ENCODE peak calls at places on chromosomes 5 and 9, in ten cellular contexts. C is HFF-Myc, W is heart left ventricle, Y is brain microvascular endothelial cell, K is dorsolateral prefrontal cortex, B is breast epithelium, S is cardiac muscle cell, I is heart right ventricle, H is GM12878, G is fibroblast of the aortic adventitia. V is an unnamed sample.

GRCh38 chr5:86968311-86968753 is 299.4 kb upstream of the RASA1 start:
- DNase-seq in C (no peak), I (peak), H (no peak), W (peak), B (no peak), K (peak), S (peak), Y (peak), G (peak), V (peak)

GRCh38 chr5:103133231-103133630 is 13.1 kb downstream of the PPIP5K2 start:
- DNase-seq in H (no peak), S (no peak), W (no peak), Y (no peak), B (no peak), K (no peak), C (no peak), G (no peak), I (no peak), V (no peak)

GRCh38 chr9:120524038-120524437 is 55.9 kb downstream of the CDK5RAP2 start:
- DNase-seq in Y (no peak), H (no peak), S (no peak), K (no peak), G (no peak), W (no peak), B (no peak), I (no peak), C (no peak), V (no peak)

GRCh38 chr9:87497604-87498045 is at the start of gene DAPK1:
- DNase-seq in H (no peak), G (peak), S (peak), K (peak), C (no peak), B (no peak), I (peak), W (peak), Y (no peak), V (no peak)

GRCh38 chr9:762217-762616 is 79.3 kb upstream of the DMRT1 start:
- DNase-seq in K (no peak), Y (no peak), W (no peak), H (no peak), S (no peak), I (no peak), C (no peak), G (no peak), B (no peak), V (no peak)

GRCh38 chr5:33423018-33423630 is 17.6 kb upstream of the TARS1 start:
- DNase-seq in H (no peak), K (no peak), I (no peak), S (peak), B (no peak), Y (no peak), G (peak), C (no peak), W (no peak), V (no peak)

GRCh38 chr5:39623291-39623865 is 198.6 kb upstream of the DAB2 start:
- DNase-seq in H (no peak), S (no peak), K (no peak), I (no peak), G (no peak), Y (peak), W (no peak), B (no peak), C (no peak), V (no peak)

GRCh38 chr5:132105688-132106087 is 32.1 kb downstream of the CSF2 start:
- DNase-seq in G (no peak), K (no peak), W (no peak), C (no peak), Y (no peak), S (no peak), B (no peak), H (no peak), I (no peak), V (no peak)

GRCh38 chr5:142515036-142515435 is 170.9 kb downstream of the FGF1 start:
- DNase-seq in H (no peak), K (no peak), S (peak), I (no peak), Y (no peak), B (no peak), C (no peak), G (no peak), W (no peak), V (no peak)

GRCh38 chr9:114116061-114116747 is 17.1 kb upstream of the KIF12 start:
- DNase-seq in S (no peak), W (no peak), Y (no peak), I (no peak), B (no peak), C (no peak), H (no peak), G (no peak), K (peak), V (no peak)

GRCh38 chr9:120221844-120222243 is 358.1 kb downstream of the CDK5RAP2 start:
- DNase-seq in H (no peak), K (no peak), W (no peak), I (no peak), B (no peak), C (no peak), S (no peak), G (no peak), Y (no peak), V (no peak)

GRCh38 chr5:43192558-43193170 is 639 bp downstream of the NIM1K start:
- DNase-seq in W (peak), C (no peak), G (peak), I (peak), K (peak), B (no peak), Y (no peak), S (peak), H (no peak), V (no peak)

GRCh38 chr5:56514246-56514645 is 281.1 kb upstream of the ANKRD55 start:
- DNase-seq in G (no peak), B (no peak), S (no peak), C (no peak), K (no peak), I (no peak), W (no peak), Y (no peak), H (no peak), V (no peak)

GRCh38 chr9:35452481-35452880 is 37.4 kb upstream of the RUSC2 start:
- DNase-seq in C (no peak), S (peak), B (no peak), I (no peak), K (no peak), H (no peak), G (peak), Y (no peak), W (no peak), V (no peak)

GRCh38 chr5:153267506-153267905 is 223.0 kb upstream of the GRIA1 start:
- DNase-seq in H (no peak), C (no peak), Y (no peak), B (no peak), G (no peak), W (no peak), K (no peak), S (no peak), I (no peak), V (no peak)

DNA sequence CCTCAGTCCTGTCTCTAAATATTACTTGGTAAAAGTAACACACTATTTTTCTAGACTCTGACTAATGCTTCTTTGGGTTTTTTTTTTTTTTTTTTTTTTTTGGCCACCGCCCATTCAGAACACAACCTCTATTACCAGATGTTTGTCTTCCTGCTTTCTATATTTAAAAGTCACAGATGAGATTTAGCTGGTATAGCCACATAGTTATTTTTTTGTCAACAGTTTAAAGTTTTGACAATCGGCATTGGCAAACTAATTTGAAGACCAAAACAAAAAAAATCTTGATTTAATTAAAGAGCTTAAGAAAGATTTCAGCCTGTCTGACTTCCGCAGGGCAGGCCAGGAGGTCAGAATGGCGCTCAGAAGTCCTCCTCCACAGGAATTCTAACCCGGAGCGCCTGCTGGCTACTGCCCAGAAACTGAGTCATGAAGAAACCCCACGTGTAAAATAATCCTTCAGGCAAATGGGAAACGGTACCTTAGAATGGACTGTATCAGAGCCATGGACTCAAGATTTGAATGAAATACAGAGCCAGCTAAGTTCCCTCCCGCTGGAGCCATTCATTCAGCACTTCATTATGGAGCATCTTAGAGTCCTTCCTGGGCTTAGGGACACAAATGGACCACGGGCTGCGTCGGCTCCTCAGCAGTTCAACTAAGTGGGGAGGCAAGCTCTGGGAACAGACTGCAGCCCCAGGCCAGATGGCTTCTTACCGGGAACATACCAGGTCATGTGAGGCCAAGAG is 55.6 kb downstream of the PTPDC1 start:
- DNase-seq in I (peak), Y (peak), C (peak), B (peak), H (no peak), W (peak), S (peak), K (no peak), G (peak), V (peak)
- H3K4me3 ChIP-seq in I (peak), Y (no peak), C (peak), B (no peak), H (no peak), W (no peak), S (no peak), K (no peak), G (peak), V (no peak)

GRCh38 chr5:135488727-135489465 is 36.7 kb upstream of the TIFAB start:
- DNase-seq in G (peak), S (peak), Y (peak), K (peak), C (peak), I (no peak), B (no peak), H (no peak), W (no peak), V (peak)

GRCh38 chr5:135489466-135490244 is 37.5 kb upstream of the TIFAB start:
- DNase-seq in C (no peak), Y (no peak), W (no peak), H (no peak), K (no peak), B (no peak), I (no peak), G (no peak), S (peak), V (no peak)

GRCh38 chr5:135486131-135486530 is 34.0 kb upstream of the TIFAB start:
- DNase-seq in H (no peak), B (no peak), I (no peak), C (no peak), W (no peak), K (no peak), S (no peak), G (no peak), Y (no peak), V (no peak)

GRCh38 chr5:135486679-135487395 is 34.7 kb upstream of the TIFAB start:
- DNase-seq in W (no peak), G (no peak), B (no peak), S (no peak), Y (no peak), I (no peak), H (no peak), C (no peak), K (no peak), V (no peak)

DNA sequence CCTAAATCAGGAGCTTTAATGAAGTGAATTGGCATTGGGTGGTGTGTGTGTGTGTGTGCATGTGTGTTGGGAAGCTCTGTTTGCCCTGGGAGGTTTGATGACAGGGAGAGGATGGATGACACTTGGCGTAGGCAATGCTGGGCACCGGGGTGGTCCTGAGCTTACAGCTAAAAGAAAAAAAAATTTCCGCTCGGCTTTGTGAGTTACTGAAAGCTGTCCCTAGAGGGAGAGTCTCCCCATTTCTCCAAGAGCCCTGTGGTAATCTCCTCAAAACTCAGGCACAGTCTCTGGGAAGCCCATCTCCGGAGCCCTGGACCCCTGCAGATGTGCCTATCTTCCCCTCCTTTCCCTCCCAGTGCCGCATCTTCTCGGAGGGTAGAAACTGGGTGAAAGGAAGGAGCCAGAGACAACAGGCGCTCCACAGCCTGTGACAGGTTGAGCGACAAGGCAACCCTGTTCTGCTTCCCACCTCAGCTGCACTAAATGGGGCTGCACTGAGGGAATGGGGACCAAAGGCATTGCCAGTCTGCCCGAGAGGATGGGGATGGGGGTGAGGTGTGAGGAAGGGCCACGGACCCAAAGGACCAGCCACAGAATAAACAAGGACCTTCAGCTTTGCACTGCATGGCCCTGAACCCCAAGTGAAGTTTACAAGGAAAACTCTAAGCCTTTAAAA is 35.8 kb upstream of the TIFAB start:
- DNase-seq in W (no peak), Y (no peak), S (no peak), C (no peak), B (no peak), G (no peak), K (no peak), I (no peak), H (no peak), V (no peak)
- TF ChIP-seq CTCF in W (no peak), Y (peak), S (no peak), C (no peak), B (no peak), G (no peak), K (no peak), I (no peak), H (no peak), V (peak)

GRCh38 chr5:31638286-31638685 is 645 bp upstream of the PDZD2 start:
- DNase-seq in G (peak), H (no peak), S (peak), C (no peak), K (peak), I (peak), W (peak), Y (no peak), B (no peak), V (no peak)

GRCh38 chr5:31640024-31640423 is 1.1 kb downstream of the PDZD2 start:
- DNase-seq in Y (no peak), C (no peak), G (no peak), H (no peak), B (no peak), I (peak), K (no peak), S (no peak), W (no peak), V (no peak)

GRCh38 chr5:31638748-31639418 is at the start of gene PDZD2:
- DNase-seq in C (no peak), W (peak), I (peak), G (peak), B (peak), Y (peak), S (peak), K (peak), H (peak), V (no peak)

GRCh38 chr5:31639488-31640011 is 619 bp downstream of the PDZD2 start:
- DNase-seq in I (peak), K (peak), C (no peak), Y (no peak), H (no peak), S (no peak), B (no peak), W (no peak), G (no peak), V (no peak)

DNA sequence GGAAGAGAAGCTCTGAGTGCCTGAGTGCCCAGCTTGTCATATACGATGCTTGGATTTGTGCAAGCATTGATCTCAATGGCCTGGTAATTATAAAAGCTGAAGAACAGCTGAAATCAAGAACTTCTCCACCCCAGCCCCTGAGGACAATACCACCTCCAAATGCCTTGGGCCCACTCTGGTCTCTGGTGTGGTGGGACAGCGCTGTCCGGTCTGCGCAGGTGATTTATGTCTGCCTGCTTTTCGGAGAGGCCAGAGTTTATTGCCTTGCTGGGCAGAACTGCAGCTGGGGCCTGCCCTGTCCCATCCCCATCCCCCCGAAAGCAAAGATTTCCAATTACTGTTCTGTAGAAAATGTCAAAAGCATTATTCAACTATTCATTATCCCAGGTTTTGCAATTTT is 1.1 kb upstream of the PDZD2 start:
- DNase-seq in W (no peak), I (no peak), B (no peak), S (no peak), G (no peak), Y (no peak), C (no peak), H (no peak), K (no peak), V (no peak)
- H3K4me3 ChIP-seq in W (no peak), I (no peak), B (no peak), S (no peak), G (no peak), Y (no peak), C (no peak), H (no peak), K (peak), V (no peak)

GRCh38 chr5:126863402-126863801 is 86.5 kb downstream of the LMNB1 start:
- DNase-seq in H (no peak), W (no peak), C (no peak), I (no peak), Y (no peak), G (no peak), K (no peak), B (no peak), S (no peak), V (no peak)

GRCh38 chr5:126854526-126855110 is 77.7 kb downstream of the LMNB1 start:
- DNase-seq in I (no peak), H (no peak), C (no peak), S (no peak), K (no peak), W (no peak), G (no peak), B (no peak), Y (no peak), V (no peak)

GRCh38 chr5:126857472-126858410 is 80.8 kb downstream of the LMNB1 start:
- DNase-seq in K (no peak), C (no peak), W (no peak), I (peak), S (peak), Y (no peak), G (peak), B (no peak), H (no peak), V (no peak)

GRCh38 chr5:126855266-126855665 is 78.3 kb downstream of the LMNB1 start:
- DNase-seq in K (no peak), C (no peak), I (no peak), G (no peak), S (peak), H (no peak), W (no peak), Y (peak), B (no peak), V (no peak)

GRCh38 chr5:126858441-126858840 is 81.5 kb downstream of the LMNB1 start:
- DNase-seq in I (no peak), K (no peak), W (no peak), H (no peak), Y (no peak), B (no peak), G (no peak), S (no peak), C (no peak), V (no peak)
- TF ChIP-seq CTCF in I (no peak), K (no peak), W (no peak), H (no peak), Y (no peak), B (no peak), G (no peak), S (no peak), C (no peak), V (no peak)